ENCODE peak calls at places on chromosomes 6 and 20, in four cellular contexts. Z is GM12878, G is HepG2, M is K562. E is an unnamed sample.

GRCh38 chr20:60857708-60858107 is 394.4 kb upstream of the CDH4 start:
- DNase-seq in Z (no peak), G (no peak), M (no peak), E (no peak)

GRCh38 chr6:140105857-140106256 is 731.4 kb upstream of the CITED2 start:
- DNase-seq in Z (no peak), G (peak; percentile 39), M (peak; percentile 36), E (peak; percentile 39)

GRCh38 chr20:53162251-53162835 is 190.2 kb downstream of the TSHZ2 start:
- DNase-seq in Z (no peak), G (no peak), M (peak; percentile 40), E (peak; percentile 79)

GRCh38 chr6:21740719-21741118 is 147.2 kb downstream of the SOX4 start:
- DNase-seq in Z (no peak), G (no peak), M (no peak), E (no peak)

GRCh38 chr20:361562-361961 is 14.7 kb downstream of the NRSN2 start:
- DNase-seq in Z (no peak), G (no peak), M (no peak), E (no peak)

GRCh38 chr6:15255481-15256414 is 9.9 kb downstream of the JARID2 start:
- DNase-seq in Z (peak; percentile 82), G (no peak), M (no peak), E (no peak)

GRCh38 chr20:51531141-51531710 is 11.3 kb downstream of the NFATC2 start:
- DNase-seq in Z (no peak), G (no peak), M (no peak), E (no peak)

GRCh38 chr6:93786474-93787330 is 367.3 kb upstream of the EPHA7 start:
- DNase-seq in Z (no peak), G (no peak), M (no peak), E (no peak)

GRCh38 chr6:52834481-52834880 is 6.1 kb downstream of the GSTA5 start:
- DNase-seq in Z (no peak), G (no peak), M (no peak), E (no peak)

DNA sequence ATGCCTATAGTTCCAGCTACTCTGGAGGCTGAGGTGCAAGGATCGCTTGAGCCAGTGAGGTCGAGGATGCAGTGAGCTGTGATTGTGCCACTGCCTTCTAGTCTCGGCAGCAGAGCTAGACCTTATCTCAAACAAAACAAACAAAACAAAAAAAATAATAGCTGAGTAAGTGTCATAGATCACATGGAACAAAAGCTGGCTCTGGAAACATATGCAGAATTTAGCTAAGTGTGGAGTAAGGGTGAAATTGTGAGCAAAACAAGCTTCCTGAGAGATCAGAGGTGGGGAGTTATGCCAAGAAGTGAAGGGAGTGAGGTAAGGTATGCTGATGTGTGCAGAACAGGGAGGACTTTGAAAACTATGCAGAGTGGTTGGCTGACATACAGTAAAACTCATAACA is 18.7 kb downstream of the SGK1 start:
- DNase-seq in Z (no peak), G (peak; percentile 58), M (no peak), E (no peak)
- TF ChIP-seq SP1 in Z (no peak), G (no peak), M (no peak), E (no peak)

GRCh38 chr6:82072771-82073170 is 174.8 kb downstream of the IBTK start:
- DNase-seq in Z (no peak), G (no peak), M (no peak), E (no peak)
- TF ChIP-seq FOXK2 in Z (no peak), G (no peak), M (no peak), E (no peak)

GRCh38 chr20:9024996-9025395 is 43.9 kb upstream of the PLCB4 start:
- DNase-seq in Z (no peak), G (no peak), M (no peak), E (no peak)
- TF ChIP-seq SP1 in Z (no peak), G (no peak), M (no peak), E (no peak)

DNA sequence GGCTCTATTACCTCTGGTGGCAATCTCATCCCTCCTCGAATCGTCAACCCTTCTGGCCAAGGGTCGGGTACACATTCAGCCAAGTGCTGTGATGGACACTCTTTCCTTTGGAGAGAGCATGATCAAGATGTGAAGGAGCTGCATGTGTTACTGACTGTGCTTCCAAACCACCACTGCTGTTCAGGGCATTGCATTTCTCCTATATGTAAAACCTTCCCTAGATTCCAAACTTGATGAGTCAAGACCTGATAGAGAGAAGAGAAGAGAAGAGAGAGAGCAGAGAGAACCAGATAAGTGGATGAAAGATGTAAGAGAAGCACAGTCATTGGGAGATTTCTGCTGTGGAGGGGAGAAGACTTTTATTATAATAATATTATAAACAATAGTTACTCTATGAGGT is 162.2 kb downstream of the KCNQ5 start:
- DNase-seq in Z (no peak), G (no peak), M (no peak), E (no peak)
- TF ChIP-seq FOXK2 in Z (no peak), G (no peak), M (no peak), E (no peak)

DNA sequence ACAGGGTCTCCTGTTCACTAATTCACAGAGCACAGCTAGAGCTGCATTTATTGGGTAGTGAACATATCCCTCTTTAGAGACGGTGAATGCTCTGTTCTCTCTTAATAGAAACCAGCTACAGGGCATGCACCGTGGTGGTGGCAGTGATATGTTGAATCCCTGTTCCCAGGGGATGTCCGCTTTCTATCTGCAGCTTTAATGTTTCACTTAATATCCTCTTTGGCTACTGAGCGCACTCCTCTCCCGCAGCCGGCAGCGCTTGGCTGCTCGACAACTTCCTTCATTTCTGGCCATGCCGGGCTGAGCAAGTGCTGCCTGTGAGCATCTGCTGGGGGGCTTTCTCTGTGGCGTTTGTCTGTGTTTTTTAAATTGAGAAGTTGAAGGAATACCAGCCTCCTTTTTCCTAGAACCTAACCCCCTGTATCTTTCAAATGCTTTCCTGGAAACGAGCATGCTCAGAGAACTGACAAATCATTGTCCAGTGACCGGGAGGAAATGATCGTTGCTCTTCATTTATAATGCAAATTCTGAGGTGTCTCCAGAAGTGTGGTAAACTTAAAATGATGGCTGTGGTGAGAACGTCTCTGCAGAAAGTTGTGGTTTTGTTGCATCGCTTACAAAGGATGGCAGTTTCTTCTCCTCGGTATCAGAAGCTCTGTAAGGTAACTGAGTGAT is 297.9 kb downstream of the UTRN start:
- DNase-seq in Z (peak; percentile 83), G (no peak), M (no peak), E (peak; percentile 19)
- TF ChIP-seq SP1 in Z (no peak), G (no peak), M (no peak), E (no peak)

GRCh38 chr6:57097596-57097995 is 7.6 kb downstream of the ZNF451 start:
- DNase-seq in Z (no peak), G (no peak), M (no peak), E (no peak)
- TF ChIP-seq FOXK2 in Z (no peak), G (no peak), M (no peak), E (no peak)

GRCh38 chr20:63116412-63117106 is 99.4 kb downstream of the YTHDF1 start:
- DNase-seq in Z (no peak), G (no peak), M (peak; percentile 82), E (peak; percentile 68)
- TF ChIP-seq SP1 in Z (no peak), G (no peak), M (no peak), E (no peak)

DNA sequence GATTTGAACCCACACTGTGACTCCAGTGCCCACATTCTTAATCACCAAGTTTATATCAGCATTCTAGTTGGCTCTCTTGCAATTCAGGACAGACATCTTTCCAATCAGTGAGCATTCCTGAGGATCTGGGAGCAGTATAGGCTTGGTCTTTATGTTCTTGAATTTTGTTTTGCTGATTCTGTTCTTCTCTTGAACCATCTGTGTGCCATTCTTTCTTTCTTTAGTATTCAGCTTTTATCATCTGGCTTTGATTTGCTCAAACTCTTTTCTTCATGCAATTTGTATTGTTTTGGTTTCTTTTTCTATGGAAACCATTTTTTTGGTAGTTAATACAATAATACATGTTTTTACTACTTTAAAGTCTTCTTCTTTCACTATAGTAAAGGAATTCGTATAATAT is 162.4 kb downstream of the CD109 start:
- DNase-seq in Z (no peak), G (no peak), M (no peak), E (no peak)
- TF ChIP-seq FOXK2 in Z (no peak), G (no peak), M (no peak), E (no peak)

DNA sequence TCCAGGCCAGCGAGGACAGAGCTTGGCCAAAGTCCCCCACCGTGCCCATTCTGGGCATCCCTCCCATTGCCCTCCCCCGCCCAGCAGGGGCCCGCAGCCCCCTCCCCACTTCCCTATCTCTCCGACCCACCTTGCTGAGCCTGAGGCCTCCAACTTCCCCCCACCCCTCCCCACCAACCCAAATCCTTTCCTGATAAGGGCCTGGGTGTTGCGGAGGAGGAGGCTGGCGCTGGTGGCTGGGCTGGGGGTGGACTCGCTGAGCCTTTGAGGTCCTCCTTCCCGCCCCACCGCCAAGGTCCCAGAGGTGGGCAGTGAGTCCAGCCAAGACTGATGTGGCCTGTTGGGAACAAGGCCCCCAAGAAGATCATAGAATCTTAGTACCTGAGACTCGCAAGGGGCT is 23.2 kb downstream of the C20orf203 start:
- DNase-seq in Z (no peak), G (no peak), M (peak; percentile 86), E (no peak)
- TF ChIP-seq SP1 in Z (no peak), G (no peak), M (no peak), E (no peak)

GRCh38 chr6:99334526-99335127 is 14.8 kb downstream of the FAXC start:
- DNase-seq in Z (peak; percentile 21), G (peak; percentile 58), M (peak; percentile 39), E (peak; percentile 60)
- TF ChIP-seq FOXK2 in Z (no peak), G (no peak), M (no peak), E (no peak)